ENCODE peak calls at places on chromosomes 2 and 18, in eight cellular contexts. J is SIG-M5; Z is central memory CD4-positive, alpha-beta T cell; U is stromal cell of bone marrow; D is transverse colon; V is WTC11; Q is aorta; S is CD8-positive, alpha-beta T cell. O is an unnamed sample.

GRCh38 chr2:86037141-86037794 is 68.4 kb downstream of the POLR1A start:
- DNase-seq in Q (peak), D (peak), Z (peak), U (peak), S (peak), V (no peak), J (no peak), O (peak)

GRCh38 chr2:127097841-127098651 is 8.9 kb downstream of the BIN1 start:
- DNase-seq in Q (peak), S (no peak), U (no peak), V (no peak), Z (no peak), J (no peak), D (no peak), O (no peak)

GRCh38 chr2:120864981-120865380 is 129.3 kb downstream of the GLI2 start:
- DNase-seq in U (no peak), Q (peak), V (no peak), Z (no peak), D (no peak), S (no peak), J (no peak), O (no peak)

GRCh38 chr2:190123956-190124355 is 61.4 kb upstream of the MSTN start:
- DNase-seq in Q (no peak), V (no peak), S (no peak), D (no peak), Z (no peak), J (no peak), U (no peak), O (no peak)

GRCh38 chr2:150520887-150521664 is 33.6 kb upstream of the RND3 start:
- DNase-seq in V (no peak), Q (no peak), Z (no peak), J (no peak), D (no peak), U (peak), S (no peak), O (no peak)

GRCh38 chr18:11989966-11990380 is 8.7 kb downstream of the IMPA2 start:
- DNase-seq in D (no peak), S (no peak), U (no peak), V (peak), J (no peak), Z (no peak), Q (peak), O (no peak)

GRCh38 chr2:143177081-143177786 is 48.0 kb downstream of the ARHGAP15 start:
- DNase-seq in Q (no peak), U (no peak), V (no peak), D (no peak), Z (peak), J (no peak), S (no peak), O (no peak)

GRCh38 chr2:150478206-150478974 is 9.1 kb downstream of the RND3 start:
- DNase-seq in D (no peak), Q (no peak), U (no peak), V (no peak), S (no peak), Z (no peak), J (no peak), O (no peak)

GRCh38 chr2:241217320-241218031 is 29.0 kb downstream of the ANO7 start:
- DNase-seq in S (no peak), J (no peak), V (peak), D (peak), Z (peak), Q (peak), U (peak), O (peak)

GRCh38 chr2:31337860-31338259 is 76.7 kb downstream of the XDH start:
- DNase-seq in J (no peak), U (peak), Q (no peak), D (no peak), S (no peak), V (no peak), Z (no peak), O (no peak)

GRCh38 chr18:30142248-30142647 is 900.3 kb downstream of the DSC3 start:
- DNase-seq in U (no peak), V (no peak), J (no peak), S (no peak), D (no peak), Z (no peak), Q (no peak), O (no peak)

GRCh38 chr18:36089001-36089400 is 21.6 kb upstream of the RPRD1A start:
- DNase-seq in U (no peak), D (no peak), Q (no peak), Z (no peak), S (no peak), J (no peak), V (no peak), O (no peak)

GRCh38 chr2:104862061-104862941 is 8.4 kb downstream of the POU3F3 start:
- DNase-seq in D (no peak), Q (no peak), U (no peak), J (no peak), Z (no peak), V (peak), S (no peak), O (no peak)

GRCh38 chr2:30453498-30453897 is 6.5 kb downstream of the LCLAT1 start:
- DNase-seq in U (no peak), S (no peak), Z (no peak), Q (no peak), D (no peak), J (no peak), V (no peak), O (no peak)

GRCh38 chr2:98027955-98028593 is 32.3 kb upstream of the TMEM131 start:
- DNase-seq in V (no peak), D (no peak), S (no peak), Z (no peak), Q (no peak), U (no peak), J (no peak), O (no peak)

GRCh38 chr18:25672490-25672889 is 320.5 kb upstream of the ZNF521 start:
- DNase-seq in U (no peak), Q (no peak), J (no peak), D (no peak), Z (no peak), V (peak), S (no peak), O (no peak)

GRCh38 chr2:41920812-41921211 is 127.0 kb upstream of the PKDCC start:
- DNase-seq in J (no peak), U (no peak), Z (no peak), S (no peak), V (no peak), Q (no peak), D (no peak), O (no peak)

GRCh38 chr2:176129013-176129796 is at the start of gene HOXD8:
- DNase-seq in D (peak), Q (peak), Z (no peak), U (peak), S (no peak), V (peak), J (no peak), O (no peak)

GRCh38 chr2:218806346-218806978 is 24.5 kb downstream of the CYP27A1 start:
- DNase-seq in U (peak), D (peak), J (peak), Q (peak), Z (no peak), V (no peak), S (no peak), O (peak)

GRCh38 chr18:45962461-45962860 is 4.7 kb downstream of the EPG5 start:
- DNase-seq in D (no peak), V (no peak), U (peak), Q (no peak), Z (peak), S (peak), J (no peak), O (no peak)

GRCh38 chr2:204989877-204990276 is 444.6 kb downstream of the PARD3B start:
- DNase-seq in Z (no peak), V (no peak), J (no peak), S (no peak), U (no peak), D (no peak), Q (no peak), O (no peak)

GRCh38 chr2:216591480-216591879 is 41.7 kb upstream of the IGFBP2 start:
- DNase-seq in D (no peak), U (no peak), S (no peak), V (no peak), Q (no peak), Z (no peak), J (no peak), O (no peak)

GRCh38 chr2:23418490-23418911 is 33.5 kb downstream of the KLHL29 start:
- DNase-seq in Z (no peak), S (no peak), U (peak), D (no peak), V (no peak), J (no peak), Q (no peak), O (no peak)

GRCh38 chr18:13003466-13003896 is 12.3 kb downstream of the CEP192 start:
- DNase-seq in Z (no peak), Q (no peak), U (peak), J (peak), D (no peak), V (peak), S (no peak), O (no peak)

GRCh38 chr2:113818382-113818951 is 62.0 kb upstream of the SLC35F5 start:
- DNase-seq in Z (no peak), Q (no peak), S (no peak), V (peak), U (peak), D (peak), J (no peak), O (no peak)

O was measured in heart right ventricle.